ENCODE peak calls at places on chromosomes 13 and 19, in nine cellular contexts. E, N, B, P, S, J, U, M and Z are unnamed samples.

GRCh38 chr13:22287343-22287922 is 616.6 kb downstream of the FGF9 start:
- DNase-seq in U (no peak), M (no peak), P (no peak), N (no peak), S (no peak), E (no peak), B (no peak), J (no peak), Z (no peak)

GRCh38 chr13:27293873-27294515 is 23.4 kb downstream of the RASL11A start:
- DNase-seq in B (no peak), S (no peak), N (no peak), E (no peak), U (no peak), M (no peak), P (no peak), J (no peak), Z (no peak)

GRCh38 chr13:45916036-45916435 is 64.5 kb upstream of the SIAH3 start:
- DNase-seq in P (no peak), J (no peak), E (no peak), M (no peak), S (no peak), N (no peak), B (no peak), U (no peak), Z (no peak)

GRCh38 chr19:6363429-6363828 is 2.1 kb downstream of the CLPP start:
- DNase-seq in N (no peak), J (no peak), U (no peak), M (no peak), S (no peak), P (no peak), E (no peak), B (no peak), Z (no peak)

GRCh38 chr13:80497007-80497406 is 156.1 kb upstream of the SPRY2 start:
- DNase-seq in J (no peak), S (no peak), M (no peak), E (no peak), B (no peak), N (no peak), U (no peak), P (no peak), Z (no peak)

GRCh38 chr19:50479761-50480251 is 3.2 kb upstream of the GARIN5A start:
- DNase-seq in J (no peak), E (no peak), M (no peak), P (no peak), N (peak), S (no peak), U (no peak), B (no peak), Z (no peak)

GRCh38 chr19:46926201-46927071 is 65.6 kb downstream of the ARHGAP35 start:
- DNase-seq in E (no peak), N (no peak), U (no peak), S (no peak), B (no peak), M (no peak), P (no peak), J (no peak), Z (no peak)

GRCh38 chr19:13289295-13289694 is 139.1 kb downstream of the IER2 start:
- DNase-seq in U (no peak), N (no peak), J (no peak), S (no peak), P (no peak), M (no peak), E (no peak), B (no peak), Z (no peak)

GRCh38 chr13:48731957-48732569 is 78.3 kb downstream of the CYSLTR2 start:
- DNase-seq in M (peak), J (peak), P (peak), E (peak), U (no peak), S (peak), N (peak), B (peak), Z (no peak)

GRCh38 chr13:21735621-21736401 is 64.9 kb downstream of the FGF9 start:
- DNase-seq in B (no peak), S (no peak), M (no peak), N (no peak), J (no peak), P (no peak), U (no peak), E (no peak), Z (no peak)

GRCh38 chr19:6212403-6213265 is 67.1 kb downstream of the MLLT1 start:
- DNase-seq in S (no peak), U (no peak), N (peak), B (no peak), P (no peak), E (no peak), M (no peak), J (no peak), Z (no peak)

GRCh38 chr19:17324357-17325114 is 10.1 kb downstream of the ANO8 start:
- DNase-seq in M (no peak), J (no peak), U (no peak), E (no peak), B (no peak), S (no peak), N (no peak), P (no peak), Z (no peak)

GRCh38 chr19:18312021-18312534 is 10.8 kb downstream of the LSM4 start:
- DNase-seq in U (no peak), E (no peak), P (no peak), J (no peak), M (no peak), S (no peak), B (no peak), N (no peak), Z (no peak)

GRCh38 chr19:13026478-13026999 is 31.3 kb downstream of the NFIX start:
- DNase-seq in M (no peak), B (peak), P (no peak), N (no peak), U (no peak), S (no peak), E (peak), J (peak), Z (no peak)

GRCh38 chr13:48561461-48562224 is 28.8 kb upstream of the RCBTB2 start:
- DNase-seq in E (no peak), P (no peak), S (no peak), J (no peak), N (no peak), M (no peak), U (no peak), B (no peak), Z (no peak)

GRCh38 chr13:102800145-102801041 is 1.5 kb downstream of the BIVM start:
- DNase-seq in N (peak), E (peak), M (peak), B (peak), J (peak), P (peak), U (peak), S (peak), Z (peak)

GRCh38 chr19:18496167-18496979 is 25.5 kb downstream of the ELL start:
- DNase-seq in P (peak), B (no peak), N (no peak), E (peak), M (peak), U (peak), J (peak), S (no peak), Z (peak)

GRCh38 chr13:75704194-75704941 is 68.2 kb downstream of the LMO7 start:
- DNase-seq in B (no peak), J (peak), P (no peak), S (no peak), N (no peak), M (no peak), U (no peak), E (peak), Z (no peak)

GRCh38 chr19:55546822-55547614 is 1.7 kb upstream of the SBK3 start:
- DNase-seq in S (no peak), U (peak), P (no peak), J (peak), E (peak), N (peak), B (no peak), M (no peak), Z (peak)

GRCh38 chr13:27375686-27376326 is 48.6 kb upstream of the GTF3A start:
- DNase-seq in N (peak), E (peak), M (peak), U (peak), P (no peak), B (peak), J (peak), S (peak), Z (peak)

GRCh38 chr13:100230813-100231575 is 142.1 kb downstream of the PCCA start:
- DNase-seq in B (no peak), N (no peak), M (no peak), S (no peak), J (peak), E (no peak), P (no peak), U (no peak), Z (no peak)

GRCh38 chr13:41311607-41312500 is 787 bp downstream of the NAA16 start:
- DNase-seq in J (peak), N (peak), E (peak), S (peak), P (no peak), B (peak), M (peak), U (peak), Z (peak)

GRCh38 chr13:36801035-36801434 is 18.0 kb upstream of the RFXAP start:
- DNase-seq in E (peak), B (no peak), M (no peak), J (peak), N (no peak), U (no peak), P (no peak), S (no peak), Z (no peak)